ENCODE peak calls at places on chromosomes 1 and 21, in eight cellular contexts. One of them, this sample, is unnamed.

GRCh38 chr1:192958871-192959270 is 100.3 kb downstream of the UCHL5 start:
- DNase-seq in upper lobe of right lung: no peak
- DNase-seq in CD4-positive, alpha-beta T cell: no peak
- DNase-seq in ovary: no peak
- DNase-seq in brain microvascular endothelial cell: peak
- DNase-seq in astrocyte of the spinal cord: peak
- DNase-seq in HFF-Myc: no peak
- DNase-seq in adrenal gland: no peak
- DNase-seq in this sample: no peak

GRCh38 chr21:43779660-43780059 is 3.6 kb upstream of the CSTB start:
- DNase-seq in upper lobe of right lung: no peak
- DNase-seq in CD4-positive, alpha-beta T cell: no peak
- DNase-seq in ovary: no peak
- DNase-seq in brain microvascular endothelial cell: no peak
- DNase-seq in astrocyte of the spinal cord: no peak
- DNase-seq in HFF-Myc: no peak
- DNase-seq in adrenal gland: no peak
- DNase-seq in this sample: no peak

GRCh38 chr1:99820546-99820945 is 29.6 kb upstream of the AGL start:
- DNase-seq in upper lobe of right lung: no peak
- DNase-seq in CD4-positive, alpha-beta T cell: peak
- DNase-seq in ovary: no peak
- DNase-seq in brain microvascular endothelial cell: no peak
- DNase-seq in astrocyte of the spinal cord: no peak
- DNase-seq in HFF-Myc: no peak
- DNase-seq in adrenal gland: no peak
- DNase-seq in this sample: no peak

GRCh38 chr1:42679364-42679983 is 2.7 kb upstream of the YBX1 start:
- DNase-seq in upper lobe of right lung: no peak
- DNase-seq in CD4-positive, alpha-beta T cell: no peak
- DNase-seq in ovary: no peak
- DNase-seq in brain microvascular endothelial cell: no peak
- DNase-seq in astrocyte of the spinal cord: no peak
- DNase-seq in HFF-Myc: peak
- DNase-seq in adrenal gland: no peak
- DNase-seq in this sample: no peak

GRCh38 chr1:157551694-157552693 is at the start of gene FCRL5:
- DNase-seq in upper lobe of right lung: no peak
- DNase-seq in CD4-positive, alpha-beta T cell: no peak
- DNase-seq in ovary: no peak
- DNase-seq in brain microvascular endothelial cell: no peak
- DNase-seq in astrocyte of the spinal cord: no peak
- DNase-seq in HFF-Myc: no peak
- DNase-seq in adrenal gland: no peak
- DNase-seq in this sample: no peak

GRCh38 chr1:41713557-41714327 is 205.0 kb downstream of the HIVEP3 start:
- DNase-seq in upper lobe of right lung: peak
- DNase-seq in CD4-positive, alpha-beta T cell: no peak
- DNase-seq in ovary: no peak
- DNase-seq in brain microvascular endothelial cell: peak
- DNase-seq in astrocyte of the spinal cord: peak
- DNase-seq in HFF-Myc: peak
- DNase-seq in adrenal gland: no peak
- DNase-seq in this sample: peak

GRCh38 chr1:163876546-163876945 is 554.8 kb downstream of the NUF2 start:
- DNase-seq in upper lobe of right lung: no peak
- DNase-seq in CD4-positive, alpha-beta T cell: no peak
- DNase-seq in ovary: no peak
- DNase-seq in brain microvascular endothelial cell: no peak
- DNase-seq in astrocyte of the spinal cord: no peak
- DNase-seq in HFF-Myc: no peak
- DNase-seq in adrenal gland: no peak
- DNase-seq in this sample: no peak

GRCh38 chr1:160576430-160576829 is 2.9 kb downstream of the CD84 start:
- DNase-seq in upper lobe of right lung: no peak
- DNase-seq in CD4-positive, alpha-beta T cell: no peak
- DNase-seq in ovary: no peak
- DNase-seq in brain microvascular endothelial cell: no peak
- DNase-seq in astrocyte of the spinal cord: no peak
- DNase-seq in HFF-Myc: no peak
- DNase-seq in adrenal gland: no peak
- DNase-seq in this sample: no peak

GRCh38 chr1:154419620-154420020 is 14.5 kb downstream of the IL6R start:
- DNase-seq in upper lobe of right lung: peak
- DNase-seq in CD4-positive, alpha-beta T cell: peak
- DNase-seq in ovary: peak
- DNase-seq in brain microvascular endothelial cell: peak
- DNase-seq in astrocyte of the spinal cord: peak
- DNase-seq in HFF-Myc: no peak
- DNase-seq in adrenal gland: peak
- DNase-seq in this sample: peak

GRCh38 chr1:85824066-85824835 is 116.0 kb upstream of the ZNHIT6 start:
- DNase-seq in upper lobe of right lung: no peak
- DNase-seq in CD4-positive, alpha-beta T cell: no peak
- DNase-seq in ovary: no peak
- DNase-seq in brain microvascular endothelial cell: no peak
- DNase-seq in astrocyte of the spinal cord: no peak
- DNase-seq in HFF-Myc: no peak
- DNase-seq in adrenal gland: no peak
- DNase-seq in this sample: no peak

GRCh38 chr1:111920221-111921024 is 69.0 kb downstream of the KCND3 start:
- DNase-seq in upper lobe of right lung: no peak
- DNase-seq in CD4-positive, alpha-beta T cell: no peak
- DNase-seq in ovary: no peak
- DNase-seq in brain microvascular endothelial cell: peak
- DNase-seq in astrocyte of the spinal cord: peak
- DNase-seq in HFF-Myc: peak
- DNase-seq in adrenal gland: no peak
- DNase-seq in this sample: no peak

GRCh38 chr1:57285979-57286378 is 137.9 kb downstream of the DAB1 start:
- DNase-seq in upper lobe of right lung: no peak
- DNase-seq in CD4-positive, alpha-beta T cell: no peak
- DNase-seq in ovary: no peak
- DNase-seq in brain microvascular endothelial cell: no peak
- DNase-seq in astrocyte of the spinal cord: no peak
- DNase-seq in HFF-Myc: no peak
- DNase-seq in adrenal gland: no peak
- DNase-seq in this sample: no peak

GRCh38 chr1:68473060-68473459 is 23.3 kb upstream of the RPE65 start:
- DNase-seq in upper lobe of right lung: no peak
- DNase-seq in CD4-positive, alpha-beta T cell: no peak
- DNase-seq in ovary: no peak
- DNase-seq in brain microvascular endothelial cell: no peak
- DNase-seq in astrocyte of the spinal cord: no peak
- DNase-seq in HFF-Myc: no peak
- DNase-seq in adrenal gland: no peak
- DNase-seq in this sample: no peak

GRCh38 chr1:37634554-37635308 is at the start of gene RSPO1:
- DNase-seq in upper lobe of right lung: no peak
- DNase-seq in CD4-positive, alpha-beta T cell: no peak
- DNase-seq in ovary: peak
- DNase-seq in brain microvascular endothelial cell: no peak
- DNase-seq in astrocyte of the spinal cord: no peak
- DNase-seq in HFF-Myc: no peak
- DNase-seq in adrenal gland: no peak
- DNase-seq in this sample: no peak

GRCh38 chr1:82565546-82565945 is 764.8 kb downstream of the ADGRL2 start:
- DNase-seq in upper lobe of right lung: no peak
- DNase-seq in CD4-positive, alpha-beta T cell: no peak
- DNase-seq in ovary: no peak
- DNase-seq in brain microvascular endothelial cell: peak
- DNase-seq in astrocyte of the spinal cord: peak
- DNase-seq in HFF-Myc: peak
- DNase-seq in adrenal gland: no peak
- DNase-seq in this sample: no peak

GRCh38 chr1:235919127-235919796 is 52.6 kb upstream of the LYST start:
- DNase-seq in upper lobe of right lung: no peak
- DNase-seq in CD4-positive, alpha-beta T cell: no peak
- DNase-seq in ovary: no peak
- DNase-seq in brain microvascular endothelial cell: no peak
- DNase-seq in astrocyte of the spinal cord: peak
- DNase-seq in HFF-Myc: no peak
- DNase-seq in adrenal gland: no peak
- DNase-seq in this sample: no peak

GRCh38 chr1:53715478-53715877 is 23.5 kb downstream of the GLIS1 start:
- DNase-seq in upper lobe of right lung: no peak
- DNase-seq in CD4-positive, alpha-beta T cell: no peak
- DNase-seq in ovary: no peak
- DNase-seq in brain microvascular endothelial cell: peak
- DNase-seq in astrocyte of the spinal cord: no peak
- DNase-seq in HFF-Myc: no peak
- DNase-seq in adrenal gland: no peak
- DNase-seq in this sample: no peak
- TF ChIP-seq CTCF in upper lobe of right lung: no peak
- TF ChIP-seq CTCF in CD4-positive, alpha-beta T cell: no peak
- TF ChIP-seq CTCF in ovary: no peak
- TF ChIP-seq CTCF in brain microvascular endothelial cell: peak
- TF ChIP-seq CTCF in astrocyte of the spinal cord: peak
- TF ChIP-seq CTCF in HFF-Myc: peak
- TF ChIP-seq CTCF in adrenal gland: no peak
- TF ChIP-seq CTCF in this sample: peak

GRCh38 chr1:91503332-91503900 is 2.8 kb downstream of the CDC7 start:
- DNase-seq in upper lobe of right lung: no peak
- DNase-seq in CD4-positive, alpha-beta T cell: no peak
- DNase-seq in ovary: no peak
- DNase-seq in brain microvascular endothelial cell: no peak
- DNase-seq in astrocyte of the spinal cord: no peak
- DNase-seq in HFF-Myc: no peak
- DNase-seq in adrenal gland: no peak
- DNase-seq in this sample: no peak

GRCh38 chr1:91502138-91502881 is 1.7 kb downstream of the CDC7 start:
- DNase-seq in upper lobe of right lung: no peak
- DNase-seq in CD4-positive, alpha-beta T cell: no peak
- DNase-seq in ovary: no peak
- DNase-seq in brain microvascular endothelial cell: no peak
- DNase-seq in astrocyte of the spinal cord: no peak
- DNase-seq in HFF-Myc: no peak
- DNase-seq in adrenal gland: no peak
- DNase-seq in this sample: no peak

GRCh38 chr1:91501527-91501859 is 842 bp downstream of the CDC7 start:
- DNase-seq in upper lobe of right lung: no peak
- DNase-seq in CD4-positive, alpha-beta T cell: no peak
- DNase-seq in ovary: no peak
- DNase-seq in brain microvascular endothelial cell: peak
- DNase-seq in astrocyte of the spinal cord: peak
- DNase-seq in HFF-Myc: no peak
- DNase-seq in adrenal gland: no peak
- DNase-seq in this sample: no peak

GRCh38 chr1:91503975-91504530 is 3.4 kb downstream of the CDC7 start:
- DNase-seq in upper lobe of right lung: no peak
- DNase-seq in CD4-positive, alpha-beta T cell: no peak
- DNase-seq in ovary: no peak
- DNase-seq in brain microvascular endothelial cell: no peak
- DNase-seq in astrocyte of the spinal cord: no peak
- DNase-seq in HFF-Myc: no peak
- DNase-seq in adrenal gland: no peak
- DNase-seq in this sample: no peak

DNA sequence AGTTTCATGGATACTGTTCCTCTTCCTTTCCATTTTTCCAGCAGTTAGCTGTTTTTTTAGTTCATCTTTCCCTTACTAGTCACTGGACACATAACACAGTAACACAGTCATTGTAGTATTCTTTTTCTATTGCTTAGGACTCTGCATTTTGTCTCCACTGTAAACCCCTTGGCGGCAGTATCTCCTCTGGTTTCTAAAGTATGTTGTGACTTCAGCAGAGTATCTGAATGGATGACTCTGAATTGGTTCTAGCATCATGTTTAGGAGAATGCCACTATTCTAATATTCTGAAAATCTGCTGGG is 2.2 kb downstream of the CDC7 start:
- DNase-seq in upper lobe of right lung: no peak
- DNase-seq in CD4-positive, alpha-beta T cell: no peak
- DNase-seq in ovary: no peak
- DNase-seq in brain microvascular endothelial cell: peak
- DNase-seq in astrocyte of the spinal cord: peak
- DNase-seq in HFF-Myc: no peak
- DNase-seq in adrenal gland: no peak
- DNase-seq in this sample: no peak
- TF ChIP-seq CTCF in upper lobe of right lung: no peak
- TF ChIP-seq CTCF in CD4-positive, alpha-beta T cell: no peak
- TF ChIP-seq CTCF in ovary: no peak
- TF ChIP-seq CTCF in brain microvascular endothelial cell: peak
- TF ChIP-seq CTCF in astrocyte of the spinal cord: peak
- TF ChIP-seq CTCF in HFF-Myc: no peak
- TF ChIP-seq CTCF in adrenal gland: no peak
- TF ChIP-seq CTCF in this sample: peak

DNA sequence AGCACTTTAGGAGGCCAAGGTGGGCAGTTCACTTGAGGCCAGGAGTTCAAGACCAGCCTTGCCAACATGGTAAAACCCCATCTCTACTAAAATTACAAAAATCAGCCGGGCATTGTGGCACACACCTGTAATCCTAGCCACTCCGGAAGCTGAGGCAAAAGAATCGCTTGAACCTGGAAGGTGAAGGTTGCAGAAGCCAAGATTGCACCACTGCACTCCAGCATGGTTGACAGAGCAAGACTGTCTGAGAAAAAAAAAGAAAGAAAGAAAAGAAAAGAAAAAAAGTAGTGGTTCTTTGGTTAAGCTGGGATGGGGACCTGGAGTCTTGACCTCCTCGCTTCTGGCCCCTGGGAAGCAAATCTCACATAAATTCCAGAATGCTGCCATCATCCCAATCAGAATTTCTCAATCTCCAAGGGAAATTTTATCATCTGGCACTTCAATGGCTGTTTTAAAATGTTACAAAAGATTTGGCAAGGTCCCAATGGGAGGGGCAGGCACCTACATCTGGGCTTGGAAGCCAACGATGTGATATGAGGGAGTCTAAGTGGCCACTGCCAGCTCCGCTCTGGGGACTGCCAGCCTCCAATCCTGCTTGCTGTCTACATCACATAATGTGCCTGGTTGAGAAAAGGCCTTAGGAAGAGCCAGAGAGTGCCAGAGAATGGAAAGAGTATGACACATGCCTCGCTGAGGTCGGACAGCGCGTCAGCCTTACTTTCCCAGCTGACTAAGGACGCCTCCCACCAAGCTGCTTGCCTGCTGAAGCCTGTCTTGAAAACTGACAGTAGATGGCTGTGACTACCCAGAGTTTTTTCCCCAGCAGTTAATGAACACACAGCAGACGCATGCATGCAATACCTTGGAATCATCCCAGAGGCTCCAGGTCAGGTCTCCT is 42.1 kb upstream of the SRP9 start:
- DNase-seq in upper lobe of right lung: peak
- DNase-seq in CD4-positive, alpha-beta T cell: no peak
- DNase-seq in ovary: peak
- DNase-seq in brain microvascular endothelial cell: peak
- DNase-seq in astrocyte of the spinal cord: peak
- DNase-seq in HFF-Myc: peak
- DNase-seq in adrenal gland: peak
- DNase-seq in this sample: peak
- TF ChIP-seq CTCF in upper lobe of right lung: no peak
- TF ChIP-seq CTCF in CD4-positive, alpha-beta T cell: no peak
- TF ChIP-seq CTCF in ovary: no peak
- TF ChIP-seq CTCF in brain microvascular endothelial cell: peak
- TF ChIP-seq CTCF in astrocyte of the spinal cord: peak
- TF ChIP-seq CTCF in HFF-Myc: no peak
- TF ChIP-seq CTCF in adrenal gland: no peak
- TF ChIP-seq CTCF in this sample: no peak

DNA sequence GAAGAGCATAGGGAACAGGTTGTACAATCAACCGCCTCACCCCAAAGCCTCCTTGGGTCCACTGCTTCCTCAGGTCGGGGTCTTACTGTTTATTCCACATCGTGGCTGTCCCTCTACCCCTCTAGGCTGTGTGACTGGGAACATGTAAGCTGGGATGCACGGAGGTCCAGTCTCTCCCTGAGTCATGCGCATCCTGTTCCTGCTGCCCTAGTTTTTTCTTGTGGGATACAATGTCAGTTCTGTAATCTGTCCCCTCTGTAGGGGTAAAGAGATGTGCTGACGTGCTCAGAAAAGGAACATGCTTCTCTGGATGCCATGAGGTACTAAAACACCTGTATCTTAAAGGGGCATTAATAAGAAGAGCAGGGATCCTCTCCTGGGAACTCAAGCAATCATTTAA is 66.2 kb downstream of the SLC45A1 start:
- DNase-seq in upper lobe of right lung: no peak
- DNase-seq in CD4-positive, alpha-beta T cell: no peak
- DNase-seq in ovary: no peak
- DNase-seq in brain microvascular endothelial cell: peak
- DNase-seq in astrocyte of the spinal cord: peak
- DNase-seq in HFF-Myc: no peak
- DNase-seq in adrenal gland: no peak
- DNase-seq in this sample: no peak
- TF ChIP-seq CTCF in upper lobe of right lung: no peak
- TF ChIP-seq CTCF in CD4-positive, alpha-beta T cell: no peak
- TF ChIP-seq CTCF in ovary: no peak
- TF ChIP-seq CTCF in brain microvascular endothelial cell: no peak
- TF ChIP-seq CTCF in astrocyte of the spinal cord: no peak
- TF ChIP-seq CTCF in HFF-Myc: no peak
- TF ChIP-seq CTCF in adrenal gland: no peak
- TF ChIP-seq CTCF in this sample: no peak

This sample was measured in AG04450.